ENCODE peak calls at places on chromosomes 5 and 9, in four cellular contexts. X is HCT116, B is GM12891, J is tibial nerve. N is an unnamed sample.

GRCh38 chr5:154311362-154311761 is 120.8 kb downstream of the GALNT10 start:
- DNase-seq in B (no peak), X (no peak), J (no peak), N (no peak)

GRCh38 chr5:112419596-112420110 is 576 bp upstream of the EPB41L4A start:
- DNase-seq in B (peak), J (peak), X (peak), N (peak)

GRCh38 chr5:130136300-130136699 is 232.0 kb downstream of the CHSY3 start:
- DNase-seq in X (no peak), B (no peak), J (no peak), N (no peak)

GRCh38 chr5:54743997-54744788 is 226.6 kb downstream of the SNX18 start:
- DNase-seq in J (no peak), B (peak), X (no peak), N (peak)

GRCh38 chr9:14713187-14713799 is 9.2 kb downstream of the CER1 start:
- DNase-seq in B (no peak), X (no peak), J (no peak), N (no peak)

GRCh38 chr9:22838266-22838665 is 391.6 kb downstream of the DMRTA1 start:
- DNase-seq in B (no peak), X (no peak), J (no peak), N (no peak)

GRCh38 chr5:146446861-146447733 is at the start of gene TCERG1:
- DNase-seq in B (peak), J (peak), X (peak), N (peak)

GRCh38 chr5:124451721-124452383 is 294.6 kb downstream of the ZNF608 start:
- DNase-seq in X (no peak), B (no peak), J (no peak), N (no peak)

GRCh38 chr5:3349704-3350565 is 245.7 kb upstream of the IRX1 start:
- DNase-seq in X (no peak), B (no peak), J (no peak), N (no peak)

GRCh38 chr9:114606597-114607207 is 4.4 kb upstream of the TMEM268 start:
- DNase-seq in X (no peak), J (no peak), B (no peak), N (peak)

GRCh38 chr5:174520420-174521396 is 203.7 kb upstream of the MSX2 start:
- DNase-seq in X (peak), J (no peak), B (no peak), N (no peak)

GRCh38 chr9:71001780-71002386 is 119.5 kb downstream of the TRPM3 start:
- DNase-seq in B (no peak), J (no peak), X (peak), N (peak)

GRCh38 chr9:77305622-77306365 is 128.5 kb downstream of the VPS13A start:
- DNase-seq in J (no peak), B (no peak), X (no peak), N (no peak)

GRCh38 chr5:2038337-2039179 is 155.8 kb upstream of the IRX4 start:
- DNase-seq in X (peak), J (no peak), B (peak), N (peak)

GRCh38 chr5:146772881-146773440 is 105.6 kb downstream of the PPP2R2B start:
- DNase-seq in J (no peak), B (no peak), X (no peak), N (no peak)

GRCh38 chr5:86626149-86626548 is 8.4 kb downstream of the COX7C start:
- DNase-seq in J (no peak), X (no peak), B (no peak), N (peak)

GRCh38 chr9:2816476-2817141 is 27.3 kb downstream of the PUM3 start:
- DNase-seq in X (no peak), J (no peak), B (no peak), N (no peak)

GRCh38 chr5:65102826-65103673 is 334.3 kb downstream of the CWC27 start:
- DNase-seq in J (peak), X (no peak), B (peak), N (peak)

GRCh38 chr9:119556129-119556875 is 187.1 kb upstream of the BRINP1 start:
- DNase-seq in X (no peak), J (peak), B (peak), N (peak)

GRCh38 chr9:1707291-1707690 is 307.9 kb upstream of the SMARCA2 start:
- DNase-seq in X (no peak), J (no peak), B (no peak), N (no peak)

GRCh38 chr9:5561828-5562488 is 51.6 kb downstream of the PDCD1LG2 start:
- DNase-seq in X (no peak), B (no peak), J (no peak), N (no peak)

GRCh38 chr5:5165541-5166002 is 25.4 kb downstream of the ADAMTS16 start:
- DNase-seq in B (no peak), X (no peak), J (no peak), N (no peak)

GRCh38 chr5:110727025-110727314 is 499 bp upstream of the TMEM232 start:
- DNase-seq in J (no peak), B (no peak), X (no peak), N (peak)

GRCh38 chr5:126198509-126198908 is 224.7 kb upstream of the GRAMD2B start:
- DNase-seq in J (no peak), B (no peak), X (no peak), N (no peak)

GRCh38 chr9:18207735-18208134 is 266.2 kb upstream of the ADAMTSL1 start:
- DNase-seq in X (no peak), B (no peak), J (no peak), N (no peak)

GRCh38 chr9:5095795-5096194 is 89.6 kb downstream of the INSL6 start:
- DNase-seq in J (no peak), B (no peak), X (no peak), N (no peak)

GRCh38 chr9:35908484-35909125 is 685 bp upstream of the SPAAR start:
- DNase-seq in X (no peak), B (no peak), J (peak), N (no peak)

GRCh38 chr9:137664676-137665075 is 45.9 kb downstream of the EHMT1 start:
- DNase-seq in B (no peak), J (no peak), X (no peak), N (no peak)

GRCh38 chr5:66291771-66292170 is 147.7 kb downstream of the SREK1 start:
- DNase-seq in J (no peak), X (no peak), B (no peak), N (no peak)

GRCh38 chr5:120361941-120362340 is 102.2 kb upstream of the PRR16 start:
- DNase-seq in B (no peak), X (no peak), J (no peak), N (no peak)

GRCh38 chr5:120366047-120366446 is 98.1 kb upstream of the PRR16 start:
- DNase-seq in J (no peak), B (no peak), X (no peak), N (no peak)

GRCh38 chr5:120367896-120368634 is 96.0 kb upstream of the PRR16 start:
- DNase-seq in B (no peak), J (no peak), X (no peak), N (no peak)

GRCh38 chr5:120358949-120359348 is 105.2 kb upstream of the PRR16 start:
- DNase-seq in J (no peak), X (no peak), B (no peak), N (no peak)

GRCh38 chr5:120362426-120362825 is 101.7 kb upstream of the PRR16 start:
- DNase-seq in B (no peak), J (no peak), X (no peak), N (no peak)
- TF ChIP-seq POLR2A in B (no peak), J (no peak), X (no peak), N (no peak)

GRCh38 chr5:150293091-150293941 is 3.7 kb upstream of the CAMK2A start:
- DNase-seq in B (no peak), X (no peak), J (no peak), N (peak)
- TF ChIP-seq POLR2A in B (no peak), X (no peak), J (no peak), N (no peak)

DNA sequence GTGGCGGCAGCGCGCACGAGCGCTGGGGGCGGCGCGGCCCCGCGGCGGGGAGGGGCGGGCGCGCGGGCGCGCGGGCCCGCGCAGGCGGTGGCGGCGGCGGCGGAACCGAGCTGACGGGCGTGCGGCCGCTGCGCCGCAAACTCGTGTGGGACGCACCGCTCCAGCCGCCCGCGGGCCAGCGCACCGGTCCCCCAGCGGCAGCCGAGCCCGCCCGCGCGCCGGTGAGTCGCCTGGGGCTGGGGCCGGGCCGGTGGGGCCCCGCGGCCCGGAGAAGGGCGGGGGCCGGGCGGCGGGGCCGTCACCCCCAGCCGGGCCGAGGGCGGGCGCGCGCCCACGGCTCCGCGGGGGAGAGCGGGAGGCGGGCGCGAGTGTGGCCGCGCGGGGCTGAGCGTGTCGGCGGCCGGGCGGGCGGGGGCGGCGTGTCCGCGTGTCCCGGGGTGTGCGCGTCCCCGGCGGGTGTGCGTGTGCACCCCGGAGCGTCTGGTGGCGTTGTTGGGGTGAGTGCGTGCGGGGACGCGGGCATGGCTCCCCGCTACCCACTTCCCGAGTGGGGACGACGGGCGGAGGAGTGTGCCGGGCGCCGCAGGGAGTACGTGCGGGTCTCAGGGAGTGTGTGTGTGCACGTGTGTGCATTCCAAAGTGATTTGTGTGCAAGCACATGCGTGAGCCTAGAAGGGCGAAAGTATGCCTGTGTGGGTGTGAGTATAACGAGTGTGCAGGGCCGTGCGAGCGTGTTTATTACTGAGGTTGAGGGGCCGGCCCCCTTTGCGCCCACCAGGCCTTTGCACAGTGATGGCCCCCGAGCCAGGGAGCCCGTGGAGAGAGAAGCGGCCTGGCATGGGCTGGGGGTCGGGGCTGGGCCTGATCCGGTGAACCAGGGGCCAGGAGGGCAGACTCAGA is at the start of gene NEK6:
- DNase-seq in J (no peak), B (peak), X (no peak), N (peak)
- TF ChIP-seq POLR2A in J (no peak), B (peak), X (no peak), N (no peak)

GRCh38 chr5:132466453-132467291 is 23.9 kb downstream of the IRF1 start:
- DNase-seq in J (no peak), B (no peak), X (no peak), N (no peak)
- TF ChIP-seq POLR2A in J (no peak), B (no peak), X (no peak), N (no peak)

DNA sequence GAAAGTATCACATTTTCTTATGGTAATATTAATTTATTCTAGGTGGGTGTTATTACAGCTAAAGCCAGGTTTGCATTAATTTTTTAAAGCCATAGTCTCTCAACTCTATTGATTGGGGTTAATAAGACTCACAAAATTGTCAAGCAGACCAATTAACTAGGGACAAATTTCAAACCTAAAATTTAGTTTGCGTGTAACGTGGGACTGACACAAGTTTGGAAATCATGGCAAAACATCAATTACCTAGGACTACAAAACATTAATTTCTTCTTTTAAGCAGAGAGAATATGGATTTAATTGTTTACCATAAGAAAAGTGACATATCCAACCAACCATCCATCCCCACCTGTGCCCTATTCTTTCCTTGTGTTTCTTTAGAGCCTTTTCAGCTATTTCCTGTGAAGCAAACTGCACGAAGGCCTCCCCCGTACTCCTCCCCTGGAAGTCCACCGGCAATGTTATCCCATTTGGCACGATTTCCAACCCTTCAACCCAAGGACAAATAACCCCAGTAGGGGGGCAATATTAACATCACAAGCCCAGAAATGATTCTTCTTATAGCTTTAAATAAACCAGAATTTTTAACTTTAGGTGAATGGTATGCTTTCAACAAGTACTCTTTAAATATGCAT is 4.4 kb downstream of the HNRNPH1 start:
- DNase-seq in B (no peak), J (no peak), X (no peak), N (no peak)
- TF ChIP-seq POLR2A in B (no peak), J (no peak), X (no peak), N (no peak)

DNA sequence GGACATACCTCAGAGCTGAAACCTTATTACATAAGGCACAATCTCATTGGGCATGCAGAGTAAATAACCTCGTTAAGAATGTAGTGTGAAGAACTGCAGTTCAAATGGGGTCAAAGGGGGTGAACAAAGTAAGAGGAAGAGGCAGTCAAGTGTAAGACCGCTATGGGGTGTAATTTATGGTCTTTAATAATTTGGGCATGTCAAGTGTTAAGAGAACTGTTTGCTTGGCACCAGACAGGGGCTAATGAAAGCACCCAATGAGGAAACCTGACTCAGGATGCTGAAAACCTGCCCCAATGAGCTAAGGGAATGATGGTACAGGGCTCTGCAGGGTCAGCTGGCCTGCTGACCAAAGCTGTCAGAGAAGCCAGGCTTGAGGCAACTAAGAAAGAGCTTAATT is 368.1 kb downstream of the DTWD2 start:
- DNase-seq in J (no peak), X (no peak), B (no peak), N (no peak)
- TF ChIP-seq POLR2A in J (no peak), X (no peak), B (no peak), N (no peak)

GRCh38 chr5:10307206-10308148 is at the start of gene CMBL:
- DNase-seq in B (peak), X (peak), J (no peak), N (peak)
- TF ChIP-seq POLR2A in B (peak), X (peak), J (no peak), N (no peak)

DNA sequence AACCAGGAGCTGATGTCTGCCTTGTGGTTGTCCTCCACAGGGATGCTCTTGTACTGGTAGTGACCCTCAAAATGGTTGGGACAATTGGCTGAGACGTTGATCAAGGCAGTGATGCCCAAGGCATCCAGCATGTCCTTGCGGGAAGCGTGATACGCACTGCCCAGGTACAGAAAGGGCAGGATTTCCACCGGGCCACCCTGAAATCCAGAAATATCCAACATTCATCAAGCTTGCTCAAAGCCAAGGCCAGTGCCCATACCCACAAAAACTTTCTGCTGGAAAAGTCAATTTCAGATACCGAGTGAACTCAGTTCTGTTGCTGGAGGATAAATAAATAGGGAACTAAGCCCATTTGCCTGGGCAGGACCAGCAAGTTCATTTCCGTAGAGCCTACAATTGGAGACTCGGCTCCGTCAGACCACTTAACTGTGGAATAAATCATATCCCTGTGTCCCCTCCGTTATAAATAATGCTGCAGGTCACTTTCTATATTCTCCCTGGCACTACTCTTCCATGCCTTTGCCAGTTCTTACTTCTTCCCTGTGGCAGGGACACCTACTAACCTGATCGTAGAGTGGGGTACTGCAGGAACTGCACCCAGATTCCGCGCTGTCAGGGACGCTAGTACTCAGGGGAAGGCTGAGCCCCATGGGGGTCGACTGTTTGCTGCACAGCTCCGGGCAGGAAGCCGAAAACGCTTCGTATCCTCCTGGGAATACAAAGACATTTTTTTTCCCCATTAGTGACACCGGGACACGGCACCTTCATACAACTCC is 1.2 kb downstream of the DUSP1 start:
- DNase-seq in J (no peak), B (no peak), X (no peak), N (peak)
- TF ChIP-seq POLR2A in J (no peak), B (no peak), X (no peak), N (peak)